ENCODE peak calls at places on chromosomes 4 and X, in six cellular contexts. I is HCT116, L is A673, K is tibial artery, M is prostate gland, Y is upper lobe of right lung. H is an unnamed sample. For H3K4me1, the result is how much of the 10 kb centered on the place peaks cover.

GRCh38 chr4:38560763-38561558 is 103.0 kb upstream of the KLF3 start:
- DNase-seq in L (no peak), I (no peak), K (no peak), M (no peak), Y (no peak), H (peak)

GRCh38 chr4:28973591-28974350 is 1746.4 kb upstream of the PCDH7 start:
- DNase-seq in Y (no peak), L (no peak), K (no peak), I (no peak), M (no peak), H (no peak)

GRCh38 chr4:113588895-113589668 is 172.5 kb downstream of the CAMK2D start:
- DNase-seq in K (no peak), Y (no peak), L (no peak), I (no peak), M (no peak), H (no peak)

GRCh38 chrX:34631826-34632225 is 25.3 kb downstream of the TMEM47 start:
- DNase-seq in M (no peak), I (no peak), K (no peak), L (peak), Y (no peak), H (no peak)

GRCh38 chr4:184356366-184356765 is 118.0 kb downstream of the IRF2 start:
- DNase-seq in I (no peak), L (no peak), Y (no peak), M (no peak), K (no peak), H (no peak)

GRCh38 chr4:40152642-40153041 is 44.2 kb upstream of the RHOH start:
- DNase-seq in K (no peak), L (no peak), M (no peak), Y (no peak), I (no peak), H (peak)

GRCh38 chr4:183241322-183241640 is 78.8 kb downstream of the CLDN22 start:
- DNase-seq in K (no peak), I (peak), Y (no peak), L (no peak), M (no peak), H (no peak)

GRCh38 chr4:185742766-185743165 is 69.2 kb downstream of the SORBS2 start:
- DNase-seq in L (no peak), M (no peak), Y (no peak), K (no peak), I (no peak), H (no peak)

GRCh38 chr4:98181815-98182214 is 38.5 kb upstream of the STPG2 start:
- DNase-seq in Y (no peak), I (no peak), K (no peak), L (peak), M (no peak), H (no peak)

GRCh38 chr4:152289963-152290362 is 245.9 kb downstream of the FBXW7 start:
- DNase-seq in L (no peak), K (no peak), Y (no peak), M (no peak), I (no peak), H (no peak)

DNA sequence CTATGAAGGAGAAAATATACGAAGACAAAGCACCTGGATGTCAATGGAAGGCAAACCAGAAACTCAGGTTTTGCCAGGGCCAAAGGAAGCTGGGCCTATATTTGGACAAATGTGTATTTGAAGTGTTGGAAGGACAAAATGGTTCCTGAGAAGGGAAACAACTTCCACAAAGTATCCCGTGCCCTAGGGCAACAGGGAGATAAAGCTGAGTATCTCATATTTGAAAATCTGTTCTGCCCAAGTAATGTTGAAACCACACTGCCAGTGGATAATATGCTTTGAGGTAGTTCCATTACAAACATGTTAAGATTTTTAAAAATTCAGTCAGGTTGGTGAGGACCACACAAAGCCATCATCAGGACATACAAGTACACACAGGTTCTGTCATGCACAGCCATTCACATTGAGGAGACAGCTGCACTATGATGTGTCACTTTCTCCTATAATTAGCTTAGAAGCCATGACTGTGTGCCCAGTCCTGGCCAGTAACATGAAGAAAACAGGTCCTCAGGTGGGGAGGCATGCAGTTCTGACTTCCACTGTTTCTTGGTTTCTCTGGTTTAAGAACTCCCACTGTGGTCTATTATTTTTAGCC is 116.4 kb downstream of the PWWP3B start:
- DNase-seq in L (no peak), Y (no peak), M (no peak), K (no peak), I (no peak), H (no peak)
- H3K4me3 ChIP-seq in L (no peak), Y (no peak), M (no peak), K (no peak), I (no peak), H (no peak)

DNA sequence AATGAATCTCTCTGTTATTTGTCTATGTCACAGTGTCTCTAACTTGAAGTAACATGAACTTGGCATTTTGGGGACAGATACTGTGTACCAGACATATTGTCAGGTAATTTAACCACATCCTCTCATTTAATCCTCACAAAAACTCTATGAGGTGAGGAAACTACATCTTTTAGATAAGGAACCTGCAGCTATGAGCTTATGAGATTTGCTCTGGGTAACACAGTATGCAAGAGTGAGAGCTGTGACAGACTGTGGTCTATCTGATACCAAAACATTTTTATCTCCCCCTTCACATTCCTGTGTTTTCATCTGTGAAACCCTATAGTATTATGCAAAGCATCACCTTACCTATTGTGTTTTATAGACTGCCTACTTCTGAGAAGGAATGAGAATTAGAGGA is 58.4 kb upstream of the HS3ST1 start:
- DNase-seq in I (no peak), K (no peak), Y (no peak), L (no peak), M (no peak), H (peak)
- H3K4me1 ChIP-seq in I (under half), K (under half), Y (under half), L (under half), M (under half), H (under half)

GRCh38 chrX:12210196-12210815 is 72.0 kb downstream of the FRMPD4 start:
- DNase-seq in M (no peak), K (no peak), I (no peak), L (no peak), Y (no peak), H (no peak)
- H3K4me3 ChIP-seq in M (no peak), K (no peak), I (no peak), L (no peak), Y (no peak), H (no peak)

GRCh38 chr4:15376594-15376993 is 51.2 kb upstream of the C1QTNF7 start:
- DNase-seq in M (no peak), K (no peak), L (no peak), I (no peak), Y (no peak), H (no peak)
- H3K4me1 ChIP-seq in M (under half), K (under half), L (under half), I (under half), Y (under half), H (under half)